ENCODE peak calls at places on chromosomes 2 and 18, in nine cellular contexts. One of them, this sample, is unnamed.
A peak's percentile ranks its signal among the peaks of the same experiment; 100 is the strongest.

GRCh38 chr2:185618630-185619029 is 120.0 kb upstream of the FSIP2 start:
- DNase-seq in activated CD4-positive, alpha-beta T cell treated with anti-CD3 and anti-CD28 coated beads for 36 hours: no peak
- DNase-seq in BJ: no peak
- DNase-seq in nephron progenitor cell: no peak
- DNase-seq in AG20443: no peak
- DNase-seq in T-helper 9 cell: no peak
- DNase-seq in stimulated activated CD8-positive, alpha-beta memory T cell treated with anti-CD3 and anti-CD28 coated beads, Interleukin-4, amount 100 ng/mL, for 4 hours: no peak
- DNase-seq in esophagus squamous epithelium: no peak
- DNase-seq in naive thymus-derived CD8-positive, alpha-beta T cell: no peak
- DNase-seq in this sample: no peak

GRCh38 chr2:25976884-25977741 is 5.2 kb downstream of the KIF3C start:
- DNase-seq in nephron progenitor cell: no peak
- DNase-seq in esophagus squamous epithelium: no peak
- DNase-seq in AG20443: no peak
- DNase-seq in activated CD4-positive, alpha-beta T cell treated with anti-CD3 and anti-CD28 coated beads for 36 hours: no peak
- DNase-seq in BJ: no peak
- DNase-seq in T-helper 9 cell: no peak
- DNase-seq in stimulated activated CD8-positive, alpha-beta memory T cell treated with anti-CD3 and anti-CD28 coated beads, Interleukin-4, amount 100 ng/mL, for 4 hours: no peak
- DNase-seq in naive thymus-derived CD8-positive, alpha-beta T cell: no peak
- DNase-seq in this sample: no peak

GRCh38 chr18:9483526-9483925 is 8.2 kb downstream of the RALBP1 start:
- DNase-seq in nephron progenitor cell: no peak
- DNase-seq in T-helper 9 cell: no peak
- DNase-seq in esophagus squamous epithelium: no peak
- DNase-seq in activated CD4-positive, alpha-beta T cell treated with anti-CD3 and anti-CD28 coated beads for 36 hours: no peak
- DNase-seq in stimulated activated CD8-positive, alpha-beta memory T cell treated with anti-CD3 and anti-CD28 coated beads, Interleukin-4, amount 100 ng/mL, for 4 hours: no peak
- DNase-seq in AG20443: no peak
- DNase-seq in naive thymus-derived CD8-positive, alpha-beta T cell: no peak
- DNase-seq in BJ: no peak
- DNase-seq in this sample: no peak

GRCh38 chr2:43041167-43041566 is 185.2 kb downstream of the ZFP36L2 start:
- DNase-seq in naive thymus-derived CD8-positive, alpha-beta T cell: no peak
- DNase-seq in stimulated activated CD8-positive, alpha-beta memory T cell treated with anti-CD3 and anti-CD28 coated beads, Interleukin-4, amount 100 ng/mL, for 4 hours: no peak
- DNase-seq in esophagus squamous epithelium: no peak
- DNase-seq in activated CD4-positive, alpha-beta T cell treated with anti-CD3 and anti-CD28 coated beads for 36 hours: no peak
- DNase-seq in nephron progenitor cell: no peak
- DNase-seq in AG20443: no peak
- DNase-seq in BJ: no peak
- DNase-seq in T-helper 9 cell: no peak
- DNase-seq in this sample: no peak

GRCh38 chr2:171547720-171548119 is 25.4 kb downstream of the CYBRD1 start:
- DNase-seq in nephron progenitor cell: no peak
- DNase-seq in esophagus squamous epithelium: no peak
- DNase-seq in activated CD4-positive, alpha-beta T cell treated with anti-CD3 and anti-CD28 coated beads for 36 hours: no peak
- DNase-seq in stimulated activated CD8-positive, alpha-beta memory T cell treated with anti-CD3 and anti-CD28 coated beads, Interleukin-4, amount 100 ng/mL, for 4 hours: no peak
- DNase-seq in T-helper 9 cell: no peak
- DNase-seq in AG20443: no peak
- DNase-seq in BJ: no peak
- DNase-seq in naive thymus-derived CD8-positive, alpha-beta T cell: no peak
- DNase-seq in this sample: no peak

GRCh38 chr18:32577561-32577960 is 106.9 kb upstream of the GAREM1 start:
- DNase-seq in naive thymus-derived CD8-positive, alpha-beta T cell: no peak
- DNase-seq in AG20443: no peak
- DNase-seq in stimulated activated CD8-positive, alpha-beta memory T cell treated with anti-CD3 and anti-CD28 coated beads, Interleukin-4, amount 100 ng/mL, for 4 hours: no peak
- DNase-seq in activated CD4-positive, alpha-beta T cell treated with anti-CD3 and anti-CD28 coated beads for 36 hours: no peak
- DNase-seq in nephron progenitor cell: no peak
- DNase-seq in esophagus squamous epithelium: no peak
- DNase-seq in T-helper 9 cell: no peak
- DNase-seq in BJ: no peak
- DNase-seq in this sample: no peak

GRCh38 chr2:35204881-35205280 is 1150.7 kb upstream of the CRIM1 start:
- DNase-seq in BJ: no peak
- DNase-seq in activated CD4-positive, alpha-beta T cell treated with anti-CD3 and anti-CD28 coated beads for 36 hours: no peak
- DNase-seq in esophagus squamous epithelium: no peak
- DNase-seq in stimulated activated CD8-positive, alpha-beta memory T cell treated with anti-CD3 and anti-CD28 coated beads, Interleukin-4, amount 100 ng/mL, for 4 hours: no peak
- DNase-seq in T-helper 9 cell: no peak
- DNase-seq in naive thymus-derived CD8-positive, alpha-beta T cell: no peak
- DNase-seq in nephron progenitor cell: no peak
- DNase-seq in AG20443: no peak
- DNase-seq in this sample: no peak

GRCh38 chr2:238945433-238946150 is 97.7 kb downstream of the TWIST2 start:
- DNase-seq in T-helper 9 cell: no peak
- DNase-seq in naive thymus-derived CD8-positive, alpha-beta T cell: no peak
- DNase-seq in nephron progenitor cell: peak; percentile 52
- DNase-seq in esophagus squamous epithelium: no peak
- DNase-seq in activated CD4-positive, alpha-beta T cell treated with anti-CD3 and anti-CD28 coated beads for 36 hours: peak; percentile 41
- DNase-seq in stimulated activated CD8-positive, alpha-beta memory T cell treated with anti-CD3 and anti-CD28 coated beads, Interleukin-4, amount 100 ng/mL, for 4 hours: no peak
- DNase-seq in AG20443: peak; percentile 80
- DNase-seq in BJ: no peak
- DNase-seq in this sample: no peak

GRCh38 chr2:19358242-19359020 is at the start of gene OSR1:
- DNase-seq in stimulated activated CD8-positive, alpha-beta memory T cell treated with anti-CD3 and anti-CD28 coated beads, Interleukin-4, amount 100 ng/mL, for 4 hours: no peak
- DNase-seq in BJ: no peak
- DNase-seq in T-helper 9 cell: no peak
- DNase-seq in activated CD4-positive, alpha-beta T cell treated with anti-CD3 and anti-CD28 coated beads for 36 hours: peak; percentile 49
- DNase-seq in esophagus squamous epithelium: no peak
- DNase-seq in AG20443: peak; percentile 91
- DNase-seq in naive thymus-derived CD8-positive, alpha-beta T cell: no peak
- DNase-seq in nephron progenitor cell: peak; percentile 83
- DNase-seq in this sample: no peak

GRCh38 chr18:62715439-62715792 is at the start of gene PHLPP1:
- DNase-seq in activated CD4-positive, alpha-beta T cell treated with anti-CD3 and anti-CD28 coated beads for 36 hours: no peak
- DNase-seq in BJ: no peak
- DNase-seq in T-helper 9 cell: no peak
- DNase-seq in nephron progenitor cell: no peak
- DNase-seq in naive thymus-derived CD8-positive, alpha-beta T cell: no peak
- DNase-seq in esophagus squamous epithelium: no peak
- DNase-seq in stimulated activated CD8-positive, alpha-beta memory T cell treated with anti-CD3 and anti-CD28 coated beads, Interleukin-4, amount 100 ng/mL, for 4 hours: no peak
- DNase-seq in AG20443: no peak
- DNase-seq in this sample: no peak

GRCh38 chr18:77105680-77106079 is 26.9 kb downstream of the MBP start:
- DNase-seq in nephron progenitor cell: no peak
- DNase-seq in AG20443: no peak
- DNase-seq in activated CD4-positive, alpha-beta T cell treated with anti-CD3 and anti-CD28 coated beads for 36 hours: no peak
- DNase-seq in BJ: no peak
- DNase-seq in T-helper 9 cell: no peak
- DNase-seq in naive thymus-derived CD8-positive, alpha-beta T cell: no peak
- DNase-seq in esophagus squamous epithelium: no peak
- DNase-seq in stimulated activated CD8-positive, alpha-beta memory T cell treated with anti-CD3 and anti-CD28 coated beads, Interleukin-4, amount 100 ng/mL, for 4 hours: no peak
- DNase-seq in this sample: no peak

GRCh38 chr2:47089083-47089464 is 66.0 kb downstream of the STPG4 start:
- DNase-seq in stimulated activated CD8-positive, alpha-beta memory T cell treated with anti-CD3 and anti-CD28 coated beads, Interleukin-4, amount 100 ng/mL, for 4 hours: no peak
- DNase-seq in T-helper 9 cell: no peak
- DNase-seq in BJ: no peak
- DNase-seq in nephron progenitor cell: no peak
- DNase-seq in esophagus squamous epithelium: no peak
- DNase-seq in naive thymus-derived CD8-positive, alpha-beta T cell: no peak
- DNase-seq in activated CD4-positive, alpha-beta T cell treated with anti-CD3 and anti-CD28 coated beads for 36 hours: no peak
- DNase-seq in AG20443: no peak
- DNase-seq in this sample: no peak

GRCh38 chr2:120470041-120470716 is 124.2 kb downstream of the INHBB start:
- DNase-seq in activated CD4-positive, alpha-beta T cell treated with anti-CD3 and anti-CD28 coated beads for 36 hours: no peak
- DNase-seq in AG20443: peak; percentile 96
- DNase-seq in naive thymus-derived CD8-positive, alpha-beta T cell: no peak
- DNase-seq in T-helper 9 cell: no peak
- DNase-seq in stimulated activated CD8-positive, alpha-beta memory T cell treated with anti-CD3 and anti-CD28 coated beads, Interleukin-4, amount 100 ng/mL, for 4 hours: no peak
- DNase-seq in BJ: peak; percentile 90
- DNase-seq in esophagus squamous epithelium: no peak
- DNase-seq in nephron progenitor cell: no peak
- DNase-seq in this sample: peak; percentile 16

GRCh38 chr18:53458944-53459580 is 765.4 kb downstream of the MBD2 start:
- DNase-seq in BJ: no peak
- DNase-seq in activated CD4-positive, alpha-beta T cell treated with anti-CD3 and anti-CD28 coated beads for 36 hours: no peak
- DNase-seq in esophagus squamous epithelium: no peak
- DNase-seq in stimulated activated CD8-positive, alpha-beta memory T cell treated with anti-CD3 and anti-CD28 coated beads, Interleukin-4, amount 100 ng/mL, for 4 hours: no peak
- DNase-seq in AG20443: no peak
- DNase-seq in naive thymus-derived CD8-positive, alpha-beta T cell: no peak
- DNase-seq in T-helper 9 cell: no peak
- DNase-seq in nephron progenitor cell: no peak
- DNase-seq in this sample: no peak

GRCh38 chr2:53881360-53881759 is 21.6 kb upstream of the GPR75 start:
- DNase-seq in BJ: no peak
- DNase-seq in naive thymus-derived CD8-positive, alpha-beta T cell: no peak
- DNase-seq in stimulated activated CD8-positive, alpha-beta memory T cell treated with anti-CD3 and anti-CD28 coated beads, Interleukin-4, amount 100 ng/mL, for 4 hours: no peak
- DNase-seq in AG20443: no peak
- DNase-seq in nephron progenitor cell: no peak
- DNase-seq in activated CD4-positive, alpha-beta T cell treated with anti-CD3 and anti-CD28 coated beads for 36 hours: no peak
- DNase-seq in esophagus squamous epithelium: no peak
- DNase-seq in T-helper 9 cell: no peak
- DNase-seq in this sample: no peak

GRCh38 chr2:172305066-172305465 is 122.3 kb upstream of the ITGA6 start:
- DNase-seq in BJ: no peak
- DNase-seq in activated CD4-positive, alpha-beta T cell treated with anti-CD3 and anti-CD28 coated beads for 36 hours: no peak
- DNase-seq in T-helper 9 cell: no peak
- DNase-seq in nephron progenitor cell: no peak
- DNase-seq in stimulated activated CD8-positive, alpha-beta memory T cell treated with anti-CD3 and anti-CD28 coated beads, Interleukin-4, amount 100 ng/mL, for 4 hours: no peak
- DNase-seq in esophagus squamous epithelium: no peak
- DNase-seq in naive thymus-derived CD8-positive, alpha-beta T cell: no peak
- DNase-seq in AG20443: peak; percentile 28
- DNase-seq in this sample: no peak

GRCh38 chr2:174666312-174666711 is 68.7 kb upstream of the WIPF1 start:
- DNase-seq in esophagus squamous epithelium: no peak
- DNase-seq in T-helper 9 cell: no peak
- DNase-seq in nephron progenitor cell: no peak
- DNase-seq in activated CD4-positive, alpha-beta T cell treated with anti-CD3 and anti-CD28 coated beads for 36 hours: no peak
- DNase-seq in stimulated activated CD8-positive, alpha-beta memory T cell treated with anti-CD3 and anti-CD28 coated beads, Interleukin-4, amount 100 ng/mL, for 4 hours: no peak
- DNase-seq in BJ: no peak
- DNase-seq in AG20443: no peak
- DNase-seq in naive thymus-derived CD8-positive, alpha-beta T cell: no peak
- DNase-seq in this sample: peak; percentile 63

GRCh38 chr18:33128581-33128980 is 311.9 kb downstream of the CCDC178 start:
- DNase-seq in BJ: no peak
- DNase-seq in AG20443: no peak
- DNase-seq in stimulated activated CD8-positive, alpha-beta memory T cell treated with anti-CD3 and anti-CD28 coated beads, Interleukin-4, amount 100 ng/mL, for 4 hours: no peak
- DNase-seq in T-helper 9 cell: no peak
- DNase-seq in activated CD4-positive, alpha-beta T cell treated with anti-CD3 and anti-CD28 coated beads for 36 hours: no peak
- DNase-seq in nephron progenitor cell: no peak
- DNase-seq in naive thymus-derived CD8-positive, alpha-beta T cell: no peak
- DNase-seq in esophagus squamous epithelium: no peak
- DNase-seq in this sample: no peak

GRCh38 chr18:32920796-32921787 is 148.3 kb upstream of the KLHL14 start:
- DNase-seq in T-helper 9 cell: no peak
- DNase-seq in naive thymus-derived CD8-positive, alpha-beta T cell: no peak
- DNase-seq in stimulated activated CD8-positive, alpha-beta memory T cell treated with anti-CD3 and anti-CD28 coated beads, Interleukin-4, amount 100 ng/mL, for 4 hours: no peak
- DNase-seq in AG20443: peak; percentile 37
- DNase-seq in BJ: no peak
- DNase-seq in esophagus squamous epithelium: no peak
- DNase-seq in activated CD4-positive, alpha-beta T cell treated with anti-CD3 and anti-CD28 coated beads for 36 hours: no peak
- DNase-seq in nephron progenitor cell: no peak
- DNase-seq in this sample: peak; percentile 17

GRCh38 chr2:143954208-143954607 is 565.7 kb downstream of the ZEB2 start:
- DNase-seq in esophagus squamous epithelium: no peak
- DNase-seq in AG20443: no peak
- DNase-seq in T-helper 9 cell: no peak
- DNase-seq in naive thymus-derived CD8-positive, alpha-beta T cell: no peak
- DNase-seq in stimulated activated CD8-positive, alpha-beta memory T cell treated with anti-CD3 and anti-CD28 coated beads, Interleukin-4, amount 100 ng/mL, for 4 hours: no peak
- DNase-seq in activated CD4-positive, alpha-beta T cell treated with anti-CD3 and anti-CD28 coated beads for 36 hours: no peak
- DNase-seq in BJ: no peak
- DNase-seq in nephron progenitor cell: no peak
- DNase-seq in this sample: no peak

GRCh38 chr18:44958450-44958849 is 277.8 kb downstream of the SETBP1 start:
- DNase-seq in AG20443: no peak
- DNase-seq in stimulated activated CD8-positive, alpha-beta memory T cell treated with anti-CD3 and anti-CD28 coated beads, Interleukin-4, amount 100 ng/mL, for 4 hours: no peak
- DNase-seq in nephron progenitor cell: no peak
- DNase-seq in activated CD4-positive, alpha-beta T cell treated with anti-CD3 and anti-CD28 coated beads for 36 hours: no peak
- DNase-seq in naive thymus-derived CD8-positive, alpha-beta T cell: no peak
- DNase-seq in T-helper 9 cell: no peak
- DNase-seq in BJ: peak; percentile 2
- DNase-seq in esophagus squamous epithelium: no peak
- DNase-seq in this sample: no peak

GRCh38 chr2:70569559-70569958 is 15.9 kb upstream of the TGFA start:
- DNase-seq in nephron progenitor cell: no peak
- DNase-seq in stimulated activated CD8-positive, alpha-beta memory T cell treated with anti-CD3 and anti-CD28 coated beads, Interleukin-4, amount 100 ng/mL, for 4 hours: no peak
- DNase-seq in esophagus squamous epithelium: no peak
- DNase-seq in BJ: no peak
- DNase-seq in T-helper 9 cell: no peak
- DNase-seq in activated CD4-positive, alpha-beta T cell treated with anti-CD3 and anti-CD28 coated beads for 36 hours: no peak
- DNase-seq in naive thymus-derived CD8-positive, alpha-beta T cell: no peak
- DNase-seq in AG20443: no peak
- DNase-seq in this sample: no peak

GRCh38 chr2:49973917-49974368 is 819.6 kb upstream of the FSHR start:
- DNase-seq in AG20443: peak; percentile 10
- DNase-seq in activated CD4-positive, alpha-beta T cell treated with anti-CD3 and anti-CD28 coated beads for 36 hours: peak; percentile 82
- DNase-seq in BJ: no peak
- DNase-seq in esophagus squamous epithelium: no peak
- DNase-seq in nephron progenitor cell: peak; percentile 61
- DNase-seq in naive thymus-derived CD8-positive, alpha-beta T cell: peak; percentile 55
- DNase-seq in T-helper 9 cell: peak; percentile 20
- DNase-seq in stimulated activated CD8-positive, alpha-beta memory T cell treated with anti-CD3 and anti-CD28 coated beads, Interleukin-4, amount 100 ng/mL, for 4 hours: peak; percentile 2
- DNase-seq in this sample: no peak

GRCh38 chr2:240234503-240234951 is 94.1 kb upstream of the OTOS start:
- DNase-seq in AG20443: no peak
- DNase-seq in stimulated activated CD8-positive, alpha-beta memory T cell treated with anti-CD3 and anti-CD28 coated beads, Interleukin-4, amount 100 ng/mL, for 4 hours: no peak
- DNase-seq in nephron progenitor cell: no peak
- DNase-seq in naive thymus-derived CD8-positive, alpha-beta T cell: no peak
- DNase-seq in BJ: no peak
- DNase-seq in esophagus squamous epithelium: no peak
- DNase-seq in activated CD4-positive, alpha-beta T cell treated with anti-CD3 and anti-CD28 coated beads for 36 hours: no peak
- DNase-seq in T-helper 9 cell: no peak
- DNase-seq in this sample: no peak

GRCh38 chr2:210531050-210531449 is 25.3 kb upstream of the CPS1 start:
- DNase-seq in AG20443: no peak
- DNase-seq in activated CD4-positive, alpha-beta T cell treated with anti-CD3 and anti-CD28 coated beads for 36 hours: no peak
- DNase-seq in esophagus squamous epithelium: no peak
- DNase-seq in nephron progenitor cell: no peak
- DNase-seq in stimulated activated CD8-positive, alpha-beta memory T cell treated with anti-CD3 and anti-CD28 coated beads, Interleukin-4, amount 100 ng/mL, for 4 hours: no peak
- DNase-seq in T-helper 9 cell: no peak
- DNase-seq in naive thymus-derived CD8-positive, alpha-beta T cell: no peak
- DNase-seq in BJ: no peak
- DNase-seq in this sample: no peak

GRCh38 chr2:41400057-41400665 is 647.7 kb upstream of the PKDCC start:
- DNase-seq in activated CD4-positive, alpha-beta T cell treated with anti-CD3 and anti-CD28 coated beads for 36 hours: peak; percentile 22
- DNase-seq in naive thymus-derived CD8-positive, alpha-beta T cell: no peak
- DNase-seq in esophagus squamous epithelium: no peak
- DNase-seq in nephron progenitor cell: peak; percentile 45
- DNase-seq in BJ: no peak
- DNase-seq in AG20443: peak; percentile 8
- DNase-seq in stimulated activated CD8-positive, alpha-beta memory T cell treated with anti-CD3 and anti-CD28 coated beads, Interleukin-4, amount 100 ng/mL, for 4 hours: no peak
- DNase-seq in T-helper 9 cell: no peak
- DNase-seq in this sample: no peak

GRCh38 chr2:121809607-121810006 is 54.2 kb downstream of the TSN start:
- DNase-seq in nephron progenitor cell: no peak
- DNase-seq in stimulated activated CD8-positive, alpha-beta memory T cell treated with anti-CD3 and anti-CD28 coated beads, Interleukin-4, amount 100 ng/mL, for 4 hours: no peak
- DNase-seq in activated CD4-positive, alpha-beta T cell treated with anti-CD3 and anti-CD28 coated beads for 36 hours: no peak
- DNase-seq in naive thymus-derived CD8-positive, alpha-beta T cell: no peak
- DNase-seq in AG20443: no peak
- DNase-seq in T-helper 9 cell: no peak
- DNase-seq in BJ: no peak
- DNase-seq in esophagus squamous epithelium: no peak
- DNase-seq in this sample: no peak

This sample was measured in SIG-M5.